ENCODE peak calls at places on chromosomes 4 and X, in five cellular contexts. One of them, this sample, is unnamed.

GRCh38 chr4:127686656-127687055 is 43.5 kb upstream of the SLC25A31 start:
- DNase-seq in NT2/D1: no peak
- DNase-seq in HFFc6: peak
- DNase-seq in IMR-90: peak
- DNase-seq in activated effector memory CD4-positive, alpha-beta T cell treated with Interleukin-2 at 50 U/mL for 16 hours: no peak
- DNase-seq in this sample: no peak

GRCh38 chr4:4847011-4847410 is 12.5 kb upstream of the MSX1 start:
- DNase-seq in IMR-90: no peak
- DNase-seq in HFFc6: no peak
- DNase-seq in NT2/D1: no peak
- DNase-seq in activated effector memory CD4-positive, alpha-beta T cell treated with Interleukin-2 at 50 U/mL for 16 hours: no peak
- DNase-seq in this sample: no peak

GRCh38 chrX:16022580-16023170 is 100.7 kb upstream of the GRPR start:
- DNase-seq in activated effector memory CD4-positive, alpha-beta T cell treated with Interleukin-2 at 50 U/mL for 16 hours: no peak
- DNase-seq in IMR-90: peak
- DNase-seq in HFFc6: peak
- DNase-seq in NT2/D1: no peak
- DNase-seq in this sample: peak

GRCh38 chr4:160136021-160136420 is 1033.1 kb downstream of the RAPGEF2 start:
- DNase-seq in IMR-90: no peak
- DNase-seq in activated effector memory CD4-positive, alpha-beta T cell treated with Interleukin-2 at 50 U/mL for 16 hours: no peak
- DNase-seq in NT2/D1: no peak
- DNase-seq in HFFc6: no peak
- DNase-seq in this sample: peak

GRCh38 chrX:17369294-17369693 is 5.7 kb upstream of the NHS start:
- DNase-seq in activated effector memory CD4-positive, alpha-beta T cell treated with Interleukin-2 at 50 U/mL for 16 hours: no peak
- DNase-seq in NT2/D1: no peak
- DNase-seq in HFFc6: no peak
- DNase-seq in IMR-90: no peak
- DNase-seq in this sample: no peak

GRCh38 chr4:98851806-98852205 is 77.1 kb downstream of the EIF4E start:
- DNase-seq in activated effector memory CD4-positive, alpha-beta T cell treated with Interleukin-2 at 50 U/mL for 16 hours: no peak
- DNase-seq in IMR-90: peak
- DNase-seq in NT2/D1: no peak
- DNase-seq in HFFc6: peak
- DNase-seq in this sample: no peak

GRCh38 chr4:7024336-7024890 is 18.8 kb upstream of the TADA2B start:
- DNase-seq in HFFc6: no peak
- DNase-seq in NT2/D1: no peak
- DNase-seq in activated effector memory CD4-positive, alpha-beta T cell treated with Interleukin-2 at 50 U/mL for 16 hours: no peak
- DNase-seq in IMR-90: no peak
- DNase-seq in this sample: no peak

GRCh38 chrX:53000447-53001208 is 42.3 kb upstream of the FAM156A start:
- DNase-seq in activated effector memory CD4-positive, alpha-beta T cell treated with Interleukin-2 at 50 U/mL for 16 hours: no peak
- DNase-seq in HFFc6: no peak
- DNase-seq in NT2/D1: no peak
- DNase-seq in IMR-90: no peak
- DNase-seq in this sample: no peak

GRCh38 chr4:40734497-40734896 is 15.3 kb upstream of the NSUN7 start:
- DNase-seq in HFFc6: no peak
- DNase-seq in NT2/D1: no peak
- DNase-seq in activated effector memory CD4-positive, alpha-beta T cell treated with Interleukin-2 at 50 U/mL for 16 hours: no peak
- DNase-seq in IMR-90: no peak
- DNase-seq in this sample: no peak

GRCh38 chr4:20020049-20020448 is 231.7 kb upstream of the SLIT2 start:
- DNase-seq in activated effector memory CD4-positive, alpha-beta T cell treated with Interleukin-2 at 50 U/mL for 16 hours: no peak
- DNase-seq in HFFc6: no peak
- DNase-seq in IMR-90: no peak
- DNase-seq in NT2/D1: no peak
- DNase-seq in this sample: no peak

GRCh38 chr4:176309772-176310171 is 10.0 kb upstream of the SPCS3 start:
- DNase-seq in IMR-90: peak
- DNase-seq in HFFc6: peak
- DNase-seq in NT2/D1: no peak
- DNase-seq in activated effector memory CD4-positive, alpha-beta T cell treated with Interleukin-2 at 50 U/mL for 16 hours: no peak
- DNase-seq in this sample: no peak

This sample was measured in A549.